ENCODE peak calls at places on chromosomes 7 and 10, in four cellular contexts. D, V, W and E are unnamed samples.

GRCh38 chr10:16996530-16996964 is 133.1 kb downstream of the CUBN start:
- DNase-seq in D (no peak), V (no peak), W (no peak), E (no peak)

GRCh38 chr7:105752671-105753275 is 123.6 kb downstream of the ATXN7L1 start:
- DNase-seq in D (no peak), V (no peak), W (no peak), E (no peak)

GRCh38 chr10:88896336-88897018 is 16.4 kb downstream of the STAMBPL1 start:
- DNase-seq in D (no peak), V (no peak), W (peak), E (no peak)

GRCh38 chr7:143988986-143989745 is 11.0 kb upstream of the OR6B1 start:
- DNase-seq in D (no peak), V (no peak), W (no peak), E (no peak)

GRCh38 chr10:32256613-32257437 is 90.1 kb downstream of the EPC1 start:
- DNase-seq in D (peak), V (peak), W (peak), E (no peak)

GRCh38 chr10:32244421-32245207 is 102.3 kb downstream of the EPC1 start:
- DNase-seq in D (no peak), V (no peak), W (no peak), E (no peak)

GRCh38 chr7:114405427-114405826 is 9.2 kb upstream of the FOXP2 start:
- DNase-seq in D (no peak), V (no peak), W (no peak), E (no peak)

GRCh38 chr7:36214608-36215016 is 61.6 kb downstream of the EEPD1 start:
- DNase-seq in D (no peak), V (no peak), W (no peak), E (no peak)

GRCh38 chr10:112213836-112214235 is 30.3 kb upstream of the GPAM start:
- DNase-seq in D (no peak), V (no peak), W (no peak), E (no peak)

GRCh38 chr7:157807510-157807909 is 470.7 kb downstream of the DNAJB6 start:
- DNase-seq in D (peak), V (no peak), W (no peak), E (no peak)

GRCh38 chr10:132407846-132408278 is 10.9 kb downstream of the PWWP2B start:
- DNase-seq in D (no peak), V (no peak), W (peak), E (no peak)

GRCh38 chr7:68492359-68492690 is 1106.0 kb upstream of the AUTS2 start:
- DNase-seq in D (no peak), V (no peak), W (no peak), E (no peak)

GRCh38 chr10:36759111-36759805 is 366.1 kb upstream of the ANKRD30A start:
- DNase-seq in D (no peak), V (no peak), W (no peak), E (no peak)

GRCh38 chr7:148700693-148701092 is 2.0 kb downstream of the CUL1 start:
- DNase-seq in D (no peak), V (no peak), W (no peak), E (no peak)

GRCh38 chr7:150363872-150364271 is 4.8 kb upstream of the REPIN1 start:
- DNase-seq in D (no peak), V (no peak), W (no peak), E (no peak)

GRCh38 chr10:11636761-11637166 is 25.3 kb upstream of the USP6NL start:
- DNase-seq in D (no peak), V (no peak), W (no peak), E (no peak)

GRCh38 chr10:47326927-47327330 is 4.7 kb downstream of the GDF2 start:
- DNase-seq in D (no peak), V (no peak), W (no peak), E (no peak)

GRCh38 chr10:49408437-49409306 is 12.8 kb upstream of the DRGX start:
- DNase-seq in D (no peak), V (no peak), W (no peak), E (no peak)

GRCh38 chr10:78588194-78588811 is 480.5 kb upstream of the ZMIZ1 start:
- DNase-seq in D (no peak), V (no peak), W (no peak), E (peak)

GRCh38 chr10:36114913-36115312 is 472.8 kb upstream of the FZD8 start:
- DNase-seq in D (no peak), V (no peak), W (no peak), E (no peak)

GRCh38 chr10:14545827-14546226 is 215.1 kb upstream of the FRMD4A start:
- DNase-seq in D (no peak), V (no peak), W (no peak), E (no peak)

GRCh38 chr7:77855371-77856083 is 57.0 kb downstream of the PHTF2 start:
- DNase-seq in D (peak), V (peak), W (no peak), E (no peak)

GRCh38 chr10:89086801-89087513 is 96.4 kb downstream of the FAS start:
- DNase-seq in D (no peak), V (peak), W (peak), E (no peak)

GRCh38 chr10:12972146-12972545 is 29.4 kb downstream of the CCDC3 start:
- DNase-seq in D (no peak), V (no peak), W (no peak), E (no peak)

GRCh38 chr7:82317760-82318159 is 125.8 kb downstream of the CACNA2D1 start:
- DNase-seq in D (no peak), V (no peak), W (no peak), E (no peak)

GRCh38 chr7:2114052-2114451 is 118.7 kb downstream of the MAD1L1 start:
- DNase-seq in D (no peak), V (no peak), W (no peak), E (no peak)

GRCh38 chr7:140672382-140673062 is at the start of gene ADCK2:
- DNase-seq in D (peak), V (peak), W (peak), E (no peak)

GRCh38 chr7:151518105-151518780 is 1.5 kb downstream of the RHEB start:
- DNase-seq in D (peak), V (peak), W (peak), E (no peak)

GRCh38 chr7:151518781-151519044 is 982 bp downstream of the RHEB start:
- DNase-seq in D (no peak), V (no peak), W (no peak), E (no peak)

GRCh38 chr7:151517601-151518104 is 2.0 kb downstream of the RHEB start:
- DNase-seq in D (no peak), V (no peak), W (no peak), E (no peak)

GRCh38 chr7:151519765-151520418 is at the start of gene RHEB:
- DNase-seq in D (peak), V (peak), W (peak), E (peak)

GRCh38 chr7:151520419-151521229 is 929 bp upstream of the RHEB start:
- DNase-seq in D (peak), V (no peak), W (peak), E (peak)
- H3K27ac ChIP-seq in D (peak), V (peak), W (peak), E (peak)

GRCh38 chr7:145539910-145540309 is 576.7 kb upstream of the CNTNAP2 start:
- DNase-seq in D (no peak), V (no peak), W (no peak), E (no peak)
- H3K4me3 ChIP-seq in D (no peak), V (no peak), W (no peak), E (no peak)

DNA sequence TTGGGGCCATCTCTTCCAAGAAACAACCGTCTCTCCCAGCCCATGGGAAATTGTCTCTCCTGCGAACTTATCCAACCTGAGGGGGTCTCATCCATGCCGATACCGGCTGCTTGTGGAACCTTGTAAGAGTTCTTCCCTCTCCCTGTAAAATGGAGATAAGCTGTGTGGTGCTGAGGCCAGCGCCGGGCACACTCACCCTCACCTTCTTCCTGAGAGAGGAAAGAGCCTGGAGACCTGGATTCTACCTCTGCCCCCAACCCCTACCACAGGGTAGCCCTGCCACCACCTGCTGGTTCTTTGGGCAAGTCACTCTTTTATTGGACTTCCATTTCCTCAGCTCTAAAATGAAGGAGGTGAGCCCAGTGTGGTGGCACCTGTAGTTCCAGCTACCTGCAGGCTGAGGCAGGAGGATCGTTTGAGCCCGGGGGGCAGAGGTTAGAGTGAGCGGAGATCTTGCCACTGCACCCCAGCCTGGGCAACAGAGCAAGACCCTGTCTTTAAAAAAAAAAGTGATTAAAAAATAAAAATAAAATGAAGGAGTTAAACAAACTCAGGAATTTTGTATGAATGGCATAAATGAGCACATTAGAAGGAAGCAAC is 38.4 kb upstream of the PSAP start:
- DNase-seq in D (peak), V (no peak), W (no peak), E (no peak)
- TF ChIP-seq CTCF in D (no peak), V (no peak), W (no peak), E (no peak)

DNA sequence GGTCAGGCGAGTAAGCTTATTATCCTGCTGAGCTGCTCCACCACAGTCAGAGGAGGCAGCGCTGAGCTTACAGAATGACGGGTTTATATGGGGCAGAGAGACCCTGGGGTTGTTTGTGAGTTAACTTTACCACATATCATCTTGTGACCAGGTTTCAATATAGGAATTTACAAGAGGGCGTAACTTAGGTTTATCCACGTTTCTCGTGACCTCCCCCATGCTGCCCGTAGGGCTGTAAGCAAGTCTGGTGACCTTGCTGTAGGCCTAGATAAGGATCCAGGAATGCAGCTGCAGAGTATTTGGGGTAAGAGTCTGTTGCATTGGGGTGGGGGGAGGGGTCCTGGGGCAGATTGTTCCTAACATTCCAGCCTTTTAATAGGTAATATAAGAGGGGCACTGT is 24.6 kb downstream of the SCIN start:
- DNase-seq in D (no peak), V (no peak), W (no peak), E (no peak)
- H3K27ac ChIP-seq in D (no peak), V (no peak), W (no peak), E (no peak)

DNA sequence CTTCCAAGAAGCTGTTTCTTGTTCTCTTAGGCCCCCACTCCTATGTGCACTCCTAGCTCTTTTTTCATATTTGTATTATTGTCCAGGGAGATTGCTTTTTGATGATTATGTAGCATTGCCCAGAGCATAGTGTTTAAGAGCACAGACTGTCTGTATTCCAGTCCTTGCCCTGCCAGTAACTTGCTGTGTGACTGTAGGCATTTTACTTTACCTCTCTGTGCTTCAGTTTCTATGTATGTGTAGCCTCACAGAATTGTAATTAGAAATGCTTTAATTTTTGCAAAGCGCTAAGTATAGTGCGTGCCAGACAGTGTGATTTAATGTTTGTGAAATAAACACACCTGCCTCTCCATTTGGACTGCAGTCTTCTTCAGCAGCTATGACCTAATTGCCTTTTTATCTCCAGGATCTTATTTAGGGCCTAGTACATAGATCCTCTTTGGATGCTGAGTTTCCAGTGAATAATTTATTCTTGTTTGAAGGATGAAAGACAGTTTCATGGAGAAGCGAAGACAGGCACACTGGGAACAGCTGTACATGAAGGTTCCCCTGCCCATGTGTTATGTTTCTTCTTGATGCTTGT is 1.4 kb downstream of the SEC23IP start:
- DNase-seq in D (no peak), V (no peak), W (no peak), E (no peak)
- H3K4me3 ChIP-seq in D (no peak), V (peak), W (no peak), E (peak)

GRCh38 chr10:93495654-93496321 is 624 bp upstream of the CEP55 start:
- DNase-seq in D (no peak), V (no peak), W (peak), E (no peak)

GRCh38 chr10:93494494-93494893 is 1.9 kb upstream of the CEP55 start:
- DNase-seq in D (no peak), V (no peak), W (no peak), E (no peak)

GRCh38 chr10:93496322-93497041 is at the start of gene CEP55:
- DNase-seq in D (peak), V (peak), W (peak), E (peak)

GRCh38 chr10:93491589-93492121 is 4.8 kb upstream of the CEP55 start:
- DNase-seq in D (no peak), V (no peak), W (no peak), E (no peak)

GRCh38 chr10:93493162-93493561 is 3.2 kb upstream of the CEP55 start:
- DNase-seq in D (no peak), V (no peak), W (no peak), E (no peak)
- TF ChIP-seq CTCF in D (no peak), V (no peak), W (no peak), E (no peak)

DNA sequence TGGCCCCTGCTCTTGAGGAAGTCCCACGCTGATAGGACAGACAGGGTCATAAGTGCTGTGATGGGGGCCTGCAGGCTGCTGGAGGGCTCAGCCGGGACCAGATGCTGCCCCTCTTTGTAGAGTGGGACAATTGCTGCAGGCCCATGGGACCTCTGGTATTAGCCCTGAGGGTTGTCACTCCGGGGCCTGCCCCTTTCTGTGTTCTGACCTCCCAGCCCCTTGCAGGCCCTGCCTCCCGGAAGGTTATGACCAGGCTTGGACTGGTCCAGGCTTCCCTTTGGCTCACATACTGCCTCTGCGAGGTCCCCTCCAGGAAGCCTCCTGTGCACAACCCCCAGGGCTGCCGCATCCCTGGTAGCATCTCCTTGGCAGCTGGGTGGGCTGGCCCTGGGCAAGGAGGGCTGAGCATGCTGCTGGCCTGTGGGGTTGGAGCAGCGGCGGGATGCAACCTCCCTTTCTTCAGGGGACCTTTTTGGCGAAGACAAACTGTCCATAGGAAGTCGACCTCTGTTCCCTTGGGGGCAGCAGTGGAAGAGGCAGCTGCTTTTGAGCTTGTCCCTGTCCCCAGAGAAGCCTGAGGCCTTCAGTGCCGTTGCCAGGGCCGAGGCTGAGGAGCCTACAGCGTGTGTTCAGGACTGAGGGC is 8.8 kb downstream of the LIMK1 start:
- DNase-seq in D (peak), V (no peak), W (peak), E (no peak)
- H3K27ac ChIP-seq in D (no peak), V (peak), W (peak), E (peak)

GRCh38 chr7:152406491-152406890 is 29.3 kb downstream of the KMT2C start:
- DNase-seq in D (no peak), V (no peak), W (no peak), E (no peak)

GRCh38 chr7:152403726-152404125 is 32.1 kb downstream of the KMT2C start:
- DNase-seq in D (no peak), V (no peak), W (peak), E (peak)

GRCh38 chr7:152399344-152399743 is 36.5 kb downstream of the KMT2C start:
- DNase-seq in D (no peak), V (no peak), W (no peak), E (no peak)

DNA sequence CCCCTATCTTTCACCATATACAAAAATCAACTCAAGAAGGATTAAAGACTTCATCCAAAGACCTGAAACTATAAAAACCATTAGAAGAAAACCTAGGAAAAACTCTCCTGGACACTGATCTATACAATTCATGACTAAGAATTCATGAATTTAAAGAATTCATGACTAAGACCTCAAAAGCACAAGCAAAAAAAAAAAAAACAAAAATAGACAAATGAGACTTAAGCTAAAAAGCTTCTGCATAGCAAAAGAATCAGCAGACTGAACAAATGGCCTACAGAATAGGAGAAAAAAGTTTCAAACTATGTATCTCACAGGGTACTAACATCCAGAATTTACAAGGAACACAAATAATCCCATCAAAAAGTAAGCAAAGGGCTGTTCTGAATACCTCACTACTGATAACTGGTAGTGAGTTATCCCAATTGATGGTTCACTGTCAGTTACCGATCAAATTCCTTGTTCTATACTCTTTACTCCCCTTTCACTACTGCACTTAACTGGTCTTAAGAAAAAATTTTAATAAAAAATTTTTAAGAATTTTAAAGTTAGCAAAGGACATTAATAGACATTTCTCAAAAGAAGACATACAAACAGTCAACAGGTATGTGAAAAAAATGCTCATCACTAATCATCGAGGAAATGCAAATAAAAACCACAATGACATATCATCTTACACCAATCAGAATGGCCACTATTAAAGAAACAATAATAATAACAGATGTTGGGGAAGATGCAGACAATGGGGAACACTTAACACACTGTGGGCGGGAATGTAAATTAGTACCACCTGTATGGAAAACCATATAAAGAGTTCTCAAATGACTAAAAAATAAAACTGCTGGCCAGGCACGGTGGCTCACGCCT is 33.2 kb downstream of the KMT2C start:
- DNase-seq in D (no peak), V (no peak), W (no peak), E (no peak)
- H3K4me3 ChIP-seq in D (no peak), V (no peak), W (no peak), E (no peak)

DNA sequence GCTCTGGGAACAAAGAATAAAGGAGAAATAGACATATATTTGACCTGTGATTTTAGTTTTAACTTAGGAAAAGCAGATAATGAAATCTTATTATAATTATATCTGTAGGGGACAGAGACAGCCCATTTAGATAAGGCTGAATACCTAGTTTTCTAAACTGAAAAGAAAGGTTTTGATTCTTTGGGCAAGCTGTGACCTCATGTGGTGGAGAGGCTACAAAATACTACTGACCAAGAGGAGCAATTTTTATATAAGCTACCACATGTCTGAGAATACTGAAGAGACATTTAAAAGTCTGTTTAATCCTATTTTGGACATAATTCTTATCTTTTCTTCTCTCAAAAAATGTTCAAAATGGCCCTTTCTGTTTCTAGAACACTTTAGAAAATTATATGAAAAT is 271.0 kb downstream of the MTERF1 start:
- DNase-seq in D (no peak), V (no peak), W (no peak), E (no peak)
- TF ChIP-seq CTCF in D (no peak), V (no peak), W (no peak), E (no peak)

GRCh38 chr10:76035728-76036409 is 604.4 kb downstream of the LRMDA start:
- DNase-seq in D (no peak), V (no peak), W (no peak), E (no peak)
- H3K27ac ChIP-seq in D (no peak), V (peak), W (no peak), E (peak)